ENCODE peak calls at places on chromosomes 7 and 10, in ten cellular contexts. One of them, this sample, is unnamed.

GRCh38 chr10:49083256-49083655 is 32.1 kb downstream of the VSTM4 start:
- DNase-seq in fibroblast of lung: peak; percentile 34
- DNase-seq in choroid plexus epithelial cell: peak; percentile 62
- DNase-seq in upper lobe of right lung: no peak
- DNase-seq in lung: no peak
- DNase-seq in AG04450: no peak
- DNase-seq in mucosa of descending colon: no peak
- DNase-seq in fibroblast of mammary gland: peak; percentile 32
- DNase-seq in CD8-positive, alpha-beta memory T cell: no peak
- DNase-seq in brain microvascular endothelial cell: no peak
- DNase-seq in this sample: no peak

GRCh38 chr10:127159648-127160245 is 36.6 kb downstream of the INSYN2A start:
- DNase-seq in fibroblast of lung: no peak
- DNase-seq in choroid plexus epithelial cell: no peak
- DNase-seq in upper lobe of right lung: no peak
- DNase-seq in lung: no peak
- DNase-seq in AG04450: no peak
- DNase-seq in mucosa of descending colon: no peak
- DNase-seq in fibroblast of mammary gland: no peak
- DNase-seq in CD8-positive, alpha-beta memory T cell: no peak
- DNase-seq in brain microvascular endothelial cell: no peak
- DNase-seq in this sample: no peak

GRCh38 chr7:341841-342638 is 52.1 kb downstream of the FOXL3 start:
- DNase-seq in fibroblast of lung: no peak
- DNase-seq in choroid plexus epithelial cell: no peak
- DNase-seq in upper lobe of right lung: no peak
- DNase-seq in lung: no peak
- DNase-seq in AG04450: no peak
- DNase-seq in mucosa of descending colon: peak; percentile 76
- DNase-seq in fibroblast of mammary gland: no peak
- DNase-seq in CD8-positive, alpha-beta memory T cell: no peak
- DNase-seq in brain microvascular endothelial cell: no peak
- DNase-seq in this sample: no peak

GRCh38 chr7:674454-675410 is 51.8 kb upstream of the DNAAF5 start:
- DNase-seq in fibroblast of lung: no peak
- DNase-seq in choroid plexus epithelial cell: no peak
- DNase-seq in upper lobe of right lung: no peak
- DNase-seq in lung: no peak
- DNase-seq in AG04450: no peak
- DNase-seq in mucosa of descending colon: no peak
- DNase-seq in fibroblast of mammary gland: no peak
- DNase-seq in CD8-positive, alpha-beta memory T cell: no peak
- DNase-seq in brain microvascular endothelial cell: no peak
- DNase-seq in this sample: no peak

GRCh38 chr7:95190515-95190914 is 133.8 kb downstream of the PON1 start:
- DNase-seq in fibroblast of lung: no peak
- DNase-seq in choroid plexus epithelial cell: peak; percentile 19
- DNase-seq in upper lobe of right lung: no peak
- DNase-seq in lung: no peak
- DNase-seq in AG04450: no peak
- DNase-seq in mucosa of descending colon: no peak
- DNase-seq in fibroblast of mammary gland: peak; percentile 5
- DNase-seq in CD8-positive, alpha-beta memory T cell: no peak
- DNase-seq in brain microvascular endothelial cell: no peak
- DNase-seq in this sample: no peak

GRCh38 chr10:31004611-31005193 is 27.0 kb downstream of the ZNF438 start:
- DNase-seq in fibroblast of lung: peak; percentile 86
- DNase-seq in choroid plexus epithelial cell: peak; percentile 82
- DNase-seq in upper lobe of right lung: no peak
- DNase-seq in lung: no peak
- DNase-seq in AG04450: peak; percentile 32
- DNase-seq in mucosa of descending colon: no peak
- DNase-seq in fibroblast of mammary gland: peak; percentile 88
- DNase-seq in CD8-positive, alpha-beta memory T cell: no peak
- DNase-seq in brain microvascular endothelial cell: peak; percentile 73
- DNase-seq in this sample: peak; percentile 73

GRCh38 chr7:83475403-83475802 is 173.5 kb downstream of the SEMA3E start:
- DNase-seq in fibroblast of lung: no peak
- DNase-seq in choroid plexus epithelial cell: peak; percentile 15
- DNase-seq in upper lobe of right lung: no peak
- DNase-seq in lung: no peak
- DNase-seq in AG04450: no peak
- DNase-seq in mucosa of descending colon: no peak
- DNase-seq in fibroblast of mammary gland: peak; percentile 4
- DNase-seq in CD8-positive, alpha-beta memory T cell: no peak
- DNase-seq in brain microvascular endothelial cell: no peak
- DNase-seq in this sample: no peak

GRCh38 chr7:19463581-19463980 is 245.3 kb downstream of the POLR1F start:
- DNase-seq in fibroblast of lung: no peak
- DNase-seq in choroid plexus epithelial cell: no peak
- DNase-seq in upper lobe of right lung: no peak
- DNase-seq in lung: no peak
- DNase-seq in AG04450: no peak
- DNase-seq in mucosa of descending colon: no peak
- DNase-seq in fibroblast of mammary gland: peak; percentile 69
- DNase-seq in CD8-positive, alpha-beta memory T cell: no peak
- DNase-seq in brain microvascular endothelial cell: no peak
- DNase-seq in this sample: peak; percentile 17

GRCh38 chr7:120832803-120833202 is 25.1 kb downstream of the TSPAN12 start:
- DNase-seq in fibroblast of lung: no peak
- DNase-seq in choroid plexus epithelial cell: no peak
- DNase-seq in upper lobe of right lung: no peak
- DNase-seq in lung: no peak
- DNase-seq in AG04450: no peak
- DNase-seq in mucosa of descending colon: no peak
- DNase-seq in fibroblast of mammary gland: no peak
- DNase-seq in CD8-positive, alpha-beta memory T cell: no peak
- DNase-seq in brain microvascular endothelial cell: no peak
- DNase-seq in this sample: no peak

GRCh38 chr7:120834726-120835125 is 23.2 kb downstream of the TSPAN12 start:
- DNase-seq in fibroblast of lung: no peak
- DNase-seq in choroid plexus epithelial cell: no peak
- DNase-seq in upper lobe of right lung: no peak
- DNase-seq in lung: no peak
- DNase-seq in AG04450: no peak
- DNase-seq in mucosa of descending colon: no peak
- DNase-seq in fibroblast of mammary gland: no peak
- DNase-seq in CD8-positive, alpha-beta memory T cell: no peak
- DNase-seq in brain microvascular endothelial cell: no peak
- DNase-seq in this sample: no peak

GRCh38 chr7:120836556-120837125 is 21.3 kb downstream of the TSPAN12 start:
- DNase-seq in fibroblast of lung: no peak
- DNase-seq in choroid plexus epithelial cell: no peak
- DNase-seq in upper lobe of right lung: no peak
- DNase-seq in lung: no peak
- DNase-seq in AG04450: no peak
- DNase-seq in mucosa of descending colon: no peak
- DNase-seq in fibroblast of mammary gland: no peak
- DNase-seq in CD8-positive, alpha-beta memory T cell: no peak
- DNase-seq in brain microvascular endothelial cell: no peak
- DNase-seq in this sample: no peak

GRCh38 chr7:120831260-120831659 is 26.7 kb downstream of the TSPAN12 start:
- DNase-seq in fibroblast of lung: no peak
- DNase-seq in choroid plexus epithelial cell: no peak
- DNase-seq in upper lobe of right lung: no peak
- DNase-seq in lung: no peak
- DNase-seq in AG04450: no peak
- DNase-seq in mucosa of descending colon: no peak
- DNase-seq in fibroblast of mammary gland: no peak
- DNase-seq in CD8-positive, alpha-beta memory T cell: no peak
- DNase-seq in brain microvascular endothelial cell: no peak
- DNase-seq in this sample: no peak

DNA sequence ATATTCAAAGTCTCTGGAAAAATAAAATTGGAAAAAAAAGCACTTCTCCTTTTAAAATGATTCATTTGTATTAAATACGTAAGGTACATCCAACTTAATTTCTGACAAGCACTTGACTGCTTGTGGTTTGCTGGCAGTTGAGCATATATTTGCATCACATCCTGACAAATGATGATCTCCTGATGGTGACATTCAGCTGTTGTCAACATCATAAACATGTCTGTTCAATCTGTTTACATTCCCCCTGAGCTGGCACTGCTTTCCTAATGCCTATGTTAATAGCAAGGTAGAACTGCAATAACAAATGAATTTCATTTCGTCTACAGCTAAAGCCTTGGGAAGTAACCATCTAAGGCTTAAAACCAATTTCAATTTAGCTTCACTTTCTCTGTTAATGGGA is 24.4 kb downstream of the TSPAN12 start:
- DNase-seq in fibroblast of lung: peak; percentile 11
- DNase-seq in choroid plexus epithelial cell: no peak
- DNase-seq in upper lobe of right lung: no peak
- DNase-seq in lung: no peak
- DNase-seq in AG04450: no peak
- DNase-seq in mucosa of descending colon: no peak
- DNase-seq in fibroblast of mammary gland: no peak
- DNase-seq in CD8-positive, alpha-beta memory T cell: no peak
- DNase-seq in brain microvascular endothelial cell: no peak
- DNase-seq in this sample: no peak
- H3K4me3 ChIP-seq in fibroblast of lung: no peak overlapping the region
- H3K4me3 ChIP-seq in choroid plexus epithelial cell: no peak overlapping the region
- H3K4me3 ChIP-seq in upper lobe of right lung: no peak overlapping the region
- H3K4me3 ChIP-seq in lung: no peak overlapping the region
- H3K4me3 ChIP-seq in AG04450: no peak overlapping the region
- H3K4me3 ChIP-seq in mucosa of descending colon: no peak overlapping the region
- H3K4me3 ChIP-seq in fibroblast of mammary gland: no peak overlapping the region
- H3K4me3 ChIP-seq in CD8-positive, alpha-beta memory T cell: no peak overlapping the region
- H3K4me3 ChIP-seq in brain microvascular endothelial cell: no peak overlapping the region
- H3K4me3 ChIP-seq in this sample: no peak overlapping the region

GRCh38 chr7:31129067-31129466 is 77.0 kb downstream of the ADCYAP1R1 start:
- DNase-seq in fibroblast of lung: no peak
- DNase-seq in choroid plexus epithelial cell: no peak
- DNase-seq in upper lobe of right lung: no peak
- DNase-seq in lung: no peak
- DNase-seq in AG04450: no peak
- DNase-seq in mucosa of descending colon: peak; percentile 8
- DNase-seq in fibroblast of mammary gland: no peak
- DNase-seq in CD8-positive, alpha-beta memory T cell: no peak
- DNase-seq in brain microvascular endothelial cell: no peak
- DNase-seq in this sample: no peak

GRCh38 chr7:31133497-31133896 is 81.4 kb downstream of the ADCYAP1R1 start:
- DNase-seq in fibroblast of lung: no peak
- DNase-seq in choroid plexus epithelial cell: no peak
- DNase-seq in upper lobe of right lung: no peak
- DNase-seq in lung: no peak
- DNase-seq in AG04450: no peak
- DNase-seq in mucosa of descending colon: no peak
- DNase-seq in fibroblast of mammary gland: no peak
- DNase-seq in CD8-positive, alpha-beta memory T cell: no peak
- DNase-seq in brain microvascular endothelial cell: no peak
- DNase-seq in this sample: no peak

GRCh38 chr7:31137234-31137633 is 85.1 kb downstream of the ADCYAP1R1 start:
- DNase-seq in fibroblast of lung: no peak
- DNase-seq in choroid plexus epithelial cell: no peak
- DNase-seq in upper lobe of right lung: no peak
- DNase-seq in lung: no peak
- DNase-seq in AG04450: no peak
- DNase-seq in mucosa of descending colon: no peak
- DNase-seq in fibroblast of mammary gland: no peak
- DNase-seq in CD8-positive, alpha-beta memory T cell: no peak
- DNase-seq in brain microvascular endothelial cell: no peak
- DNase-seq in this sample: no peak

GRCh38 chr7:31134246-31135188 is 82.4 kb downstream of the ADCYAP1R1 start:
- DNase-seq in fibroblast of lung: peak; percentile 71
- DNase-seq in choroid plexus epithelial cell: peak; percentile 79
- DNase-seq in upper lobe of right lung: peak; percentile 71
- DNase-seq in lung: peak; percentile 69
- DNase-seq in AG04450: peak; percentile 23
- DNase-seq in mucosa of descending colon: peak; percentile 77
- DNase-seq in fibroblast of mammary gland: peak; percentile 70
- DNase-seq in CD8-positive, alpha-beta memory T cell: no peak
- DNase-seq in brain microvascular endothelial cell: peak; percentile 59
- DNase-seq in this sample: peak; percentile 15
- H3K4me3 ChIP-seq in fibroblast of lung: no peak overlapping the region
- H3K4me3 ChIP-seq in choroid plexus epithelial cell: no peak overlapping the region
- H3K4me3 ChIP-seq in upper lobe of right lung: no peak overlapping the region
- H3K4me3 ChIP-seq in lung: no peak overlapping the region
- H3K4me3 ChIP-seq in AG04450: no peak overlapping the region
- H3K4me3 ChIP-seq in mucosa of descending colon: no peak overlapping the region
- H3K4me3 ChIP-seq in fibroblast of mammary gland: no peak overlapping the region
- H3K4me3 ChIP-seq in CD8-positive, alpha-beta memory T cell: no peak overlapping the region
- H3K4me3 ChIP-seq in brain microvascular endothelial cell: no peak overlapping the region
- H3K4me3 ChIP-seq in this sample: no peak overlapping the region

GRCh38 chr7:29806131-29806792 is at the start of gene WIPF3:
- DNase-seq in fibroblast of lung: no peak
- DNase-seq in choroid plexus epithelial cell: no peak
- DNase-seq in upper lobe of right lung: peak; percentile 68
- DNase-seq in lung: no peak
- DNase-seq in AG04450: no peak
- DNase-seq in mucosa of descending colon: peak; percentile 47
- DNase-seq in fibroblast of mammary gland: no peak
- DNase-seq in CD8-positive, alpha-beta memory T cell: no peak
- DNase-seq in brain microvascular endothelial cell: no peak
- DNase-seq in this sample: no peak

GRCh38 chr7:29807179-29807841 is 1.0 kb downstream of the WIPF3 start:
- DNase-seq in fibroblast of lung: no peak
- DNase-seq in choroid plexus epithelial cell: no peak
- DNase-seq in upper lobe of right lung: no peak
- DNase-seq in lung: no peak
- DNase-seq in AG04450: no peak
- DNase-seq in mucosa of descending colon: peak; percentile 45
- DNase-seq in fibroblast of mammary gland: no peak
- DNase-seq in CD8-positive, alpha-beta memory T cell: no peak
- DNase-seq in brain microvascular endothelial cell: no peak
- DNase-seq in this sample: no peak

GRCh38 chr7:29805031-29805430 is 1.3 kb upstream of the WIPF3 start:
- DNase-seq in fibroblast of lung: no peak
- DNase-seq in choroid plexus epithelial cell: no peak
- DNase-seq in upper lobe of right lung: no peak
- DNase-seq in lung: no peak
- DNase-seq in AG04450: no peak
- DNase-seq in mucosa of descending colon: no peak
- DNase-seq in fibroblast of mammary gland: no peak
- DNase-seq in CD8-positive, alpha-beta memory T cell: no peak
- DNase-seq in brain microvascular endothelial cell: no peak
- DNase-seq in this sample: no peak

GRCh38 chr7:29808075-29808786 is 1.9 kb downstream of the WIPF3 start:
- DNase-seq in fibroblast of lung: no peak
- DNase-seq in choroid plexus epithelial cell: no peak
- DNase-seq in upper lobe of right lung: no peak
- DNase-seq in lung: no peak
- DNase-seq in AG04450: no peak
- DNase-seq in mucosa of descending colon: no peak
- DNase-seq in fibroblast of mammary gland: no peak
- DNase-seq in CD8-positive, alpha-beta memory T cell: no peak
- DNase-seq in brain microvascular endothelial cell: no peak
- DNase-seq in this sample: no peak

DNA sequence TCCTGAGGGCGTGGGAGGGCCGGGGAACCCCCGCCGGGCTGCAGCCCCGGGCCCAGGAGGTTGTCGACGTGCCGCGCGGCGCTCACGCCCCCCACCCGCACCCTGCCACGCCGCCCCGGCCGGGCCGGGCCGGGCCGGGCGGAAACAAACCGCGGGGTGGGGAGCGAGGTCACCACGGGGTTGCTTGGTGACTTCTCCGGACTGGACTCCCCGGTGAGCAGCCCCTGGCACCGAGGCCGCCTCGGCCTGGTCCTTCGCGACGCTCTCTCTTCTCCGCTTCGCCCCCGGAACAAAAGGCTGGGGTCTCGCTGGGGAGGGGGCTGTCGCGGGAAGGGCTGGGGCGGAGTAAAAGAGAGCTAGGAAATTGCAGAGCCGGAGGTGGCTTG is 478 bp downstream of the WIPF3 start:
- DNase-seq in fibroblast of lung: no peak
- DNase-seq in choroid plexus epithelial cell: no peak
- DNase-seq in upper lobe of right lung: no peak
- DNase-seq in lung: no peak
- DNase-seq in AG04450: no peak
- DNase-seq in mucosa of descending colon: no peak
- DNase-seq in fibroblast of mammary gland: no peak
- DNase-seq in CD8-positive, alpha-beta memory T cell: no peak
- DNase-seq in brain microvascular endothelial cell: no peak
- DNase-seq in this sample: no peak
- H3K4me3 ChIP-seq in fibroblast of lung: no peak overlapping the region
- H3K4me3 ChIP-seq in choroid plexus epithelial cell: peak overlapping the region; percentile 22
- H3K4me3 ChIP-seq in upper lobe of right lung: peak overlapping the region; percentile 41
- H3K4me3 ChIP-seq in lung: peak overlapping the region; percentile 39
- H3K4me3 ChIP-seq in AG04450: no peak overlapping the region
- H3K4me3 ChIP-seq in mucosa of descending colon: peak overlapping the region; percentile 19
- H3K4me3 ChIP-seq in fibroblast of mammary gland: no peak overlapping the region
- H3K4me3 ChIP-seq in CD8-positive, alpha-beta memory T cell: no peak overlapping the region
- H3K4me3 ChIP-seq in brain microvascular endothelial cell: peak overlapping the region; percentile 17
- H3K4me3 ChIP-seq in this sample: peak overlapping the region; percentile 38

GRCh38 chr10:80211786-80212185 is 6.4 kb upstream of the ANXA11 start:
- DNase-seq in fibroblast of lung: no peak
- DNase-seq in choroid plexus epithelial cell: no peak
- DNase-seq in upper lobe of right lung: no peak
- DNase-seq in lung: no peak
- DNase-seq in AG04450: no peak
- DNase-seq in mucosa of descending colon: no peak
- DNase-seq in fibroblast of mammary gland: no peak
- DNase-seq in CD8-positive, alpha-beta memory T cell: no peak
- DNase-seq in brain microvascular endothelial cell: no peak
- DNase-seq in this sample: no peak
- H3K4me3 ChIP-seq in fibroblast of lung: no peak overlapping the region
- H3K4me3 ChIP-seq in choroid plexus epithelial cell: no peak overlapping the region
- H3K4me3 ChIP-seq in upper lobe of right lung: no peak overlapping the region
- H3K4me3 ChIP-seq in lung: no peak overlapping the region
- H3K4me3 ChIP-seq in AG04450: no peak overlapping the region
- H3K4me3 ChIP-seq in mucosa of descending colon: no peak overlapping the region
- H3K4me3 ChIP-seq in fibroblast of mammary gland: no peak overlapping the region
- H3K4me3 ChIP-seq in CD8-positive, alpha-beta memory T cell: no peak overlapping the region
- H3K4me3 ChIP-seq in brain microvascular endothelial cell: no peak overlapping the region
- H3K4me3 ChIP-seq in this sample: no peak overlapping the region